ENCODE peak calls at places on chromosomes 13 and 19, in four cellular contexts. One of them, this sample, is unnamed.

GRCh38 chr19:6521718-6522646 is 8.8 kb upstream of the TNFSF9 start:
- DNase-seq in stomach: peak; percentile 46
- DNase-seq in colonic mucosa: no peak
- DNase-seq in iPS DF 6.9: no peak
- DNase-seq in this sample: peak; percentile 15

GRCh38 chr13:103351035-103351828 is 285.0 kb upstream of the SLC10A2 start:
- DNase-seq in iPS DF 6.9: no peak
- DNase-seq in stomach: no peak
- DNase-seq in colonic mucosa: no peak
- DNase-seq in this sample: peak; percentile 9

GRCh38 chr13:83516781-83517180 is 365.5 kb downstream of the SLITRK1 start:
- DNase-seq in colonic mucosa: no peak
- DNase-seq in stomach: no peak
- DNase-seq in iPS DF 6.9: no peak
- DNase-seq in this sample: no peak

GRCh38 chr13:45707701-45708100 is 5.6 kb downstream of the CBY2 start:
- DNase-seq in stomach: no peak
- DNase-seq in colonic mucosa: no peak
- DNase-seq in iPS DF 6.9: no peak
- DNase-seq in this sample: no peak

GRCh38 chr19:43643326-43643725 is 3.7 kb upstream of the CADM4 start:
- DNase-seq in iPS DF 6.9: no peak
- DNase-seq in colonic mucosa: no peak
- DNase-seq in stomach: no peak
- DNase-seq in this sample: no peak

GRCh38 chr19:32018014-32018413 is 327.4 kb upstream of the ZNF507 start:
- DNase-seq in iPS DF 6.9: no peak
- DNase-seq in stomach: no peak
- DNase-seq in colonic mucosa: no peak
- DNase-seq in this sample: peak; percentile 4

GRCh38 chr13:41648314-41648935 is 191.1 kb downstream of the RGCC start:
- DNase-seq in colonic mucosa: no peak
- DNase-seq in stomach: no peak
- DNase-seq in iPS DF 6.9: no peak
- DNase-seq in this sample: peak; percentile 6

GRCh38 chr13:26601669-26602068 is 44.2 kb downstream of the WASF3 start:
- DNase-seq in iPS DF 6.9: no peak
- DNase-seq in colonic mucosa: no peak
- DNase-seq in stomach: no peak
- DNase-seq in this sample: no peak

GRCh38 chr13:25489238-25489637 is 117.5 kb downstream of the ATP8A2 start:
- DNase-seq in colonic mucosa: no peak
- DNase-seq in iPS DF 6.9: no peak
- DNase-seq in stomach: no peak
- DNase-seq in this sample: no peak

GRCh38 chr13:39250440-39250839 is 212.2 kb downstream of the NHLRC3 start:
- DNase-seq in colonic mucosa: no peak
- DNase-seq in iPS DF 6.9: no peak
- DNase-seq in stomach: no peak
- DNase-seq in this sample: no peak

GRCh38 chr19:55101261-55101660 is 16.2 kb downstream of the PPP1R12C start:
- DNase-seq in iPS DF 6.9: no peak
- DNase-seq in colonic mucosa: no peak
- DNase-seq in stomach: no peak
- DNase-seq in this sample: no peak

GRCh38 chr19:15118248-15118647 is 11.0 kb downstream of the SYDE1 start:
- DNase-seq in colonic mucosa: no peak
- DNase-seq in iPS DF 6.9: no peak
- DNase-seq in stomach: no peak
- DNase-seq in this sample: no peak

GRCh38 chr13:95553271-95553588 is 710 bp downstream of the CLDN10 start:
- DNase-seq in stomach: no peak
- DNase-seq in iPS DF 6.9: no peak
- DNase-seq in colonic mucosa: no peak
- DNase-seq in this sample: no peak

GRCh38 chr13:37788346-37788745 is 81.2 kb downstream of the TRPC4 start:
- DNase-seq in iPS DF 6.9: no peak
- DNase-seq in stomach: no peak
- DNase-seq in colonic mucosa: no peak
- DNase-seq in this sample: no peak

GRCh38 chr13:40777166-40777956 is 6.4 kb upstream of the MRPS31 start:
- DNase-seq in iPS DF 6.9: no peak
- DNase-seq in stomach: no peak
- DNase-seq in colonic mucosa: peak; percentile 72
- DNase-seq in this sample: peak; percentile 76

GRCh38 chr19:49809155-49809986 is 3.7 kb downstream of the FUZ start:
- DNase-seq in iPS DF 6.9: no peak
- DNase-seq in stomach: peak; percentile 66
- DNase-seq in colonic mucosa: peak; percentile 67
- DNase-seq in this sample: peak; percentile 48

GRCh38 chr19:5632241-5632612 is 9.3 kb downstream of the SAFB start:
- DNase-seq in iPS DF 6.9: no peak
- DNase-seq in colonic mucosa: no peak
- DNase-seq in stomach: no peak
- DNase-seq in this sample: peak; percentile 9

GRCh38 chr13:95724252-95724651 is 47.3 kb downstream of the DNAJC3 start:
- DNase-seq in stomach: no peak
- DNase-seq in colonic mucosa: no peak
- DNase-seq in iPS DF 6.9: no peak
- DNase-seq in this sample: no peak

GRCh38 chr19:38683393-38684077 is 36.1 kb downstream of the ACTN4 start:
- DNase-seq in iPS DF 6.9: peak; percentile 82
- DNase-seq in colonic mucosa: peak; percentile 92
- DNase-seq in stomach: peak; percentile 86
- DNase-seq in this sample: peak; percentile 99

GRCh38 chr19:19732579-19733501 is at the start of gene ZNF14:
- DNase-seq in colonic mucosa: peak; percentile 97
- DNase-seq in stomach: peak; percentile 95
- DNase-seq in iPS DF 6.9: peak; percentile 95
- DNase-seq in this sample: peak; percentile 91
- H3K27ac ChIP-seq in colonic mucosa: peak within 1 kb of the TSS; percentile 74
- H3K27ac ChIP-seq in stomach: peak within 1 kb of the TSS; percentile 74
- H3K27ac ChIP-seq in iPS DF 6.9: no peak within 1 kb of the TSS
- H3K27ac ChIP-seq in this sample: peak within 1 kb of the TSS; percentile 81

GRCh38 chr13:106573279-106573831 is 5.4 kb upstream of the ARGLU1 start:
- DNase-seq in stomach: no peak
- DNase-seq in iPS DF 6.9: no peak
- DNase-seq in colonic mucosa: no peak
- DNase-seq in this sample: no peak

GRCh38 chr13:106569233-106570095 is 1.5 kb upstream of the ARGLU1 start:
- DNase-seq in stomach: no peak
- DNase-seq in iPS DF 6.9: no peak
- DNase-seq in colonic mucosa: no peak
- DNase-seq in this sample: peak; percentile 58

GRCh38 chr13:106567421-106568224 is at the start of gene ARGLU1:
- DNase-seq in iPS DF 6.9: no peak
- DNase-seq in stomach: peak; percentile 94
- DNase-seq in colonic mucosa: peak; percentile 95
- DNase-seq in this sample: peak; percentile 94

GRCh38 chr13:106568225-106569003 is 477 bp upstream of the ARGLU1 start:
- DNase-seq in stomach: no peak
- DNase-seq in colonic mucosa: no peak
- DNase-seq in iPS DF 6.9: peak; percentile 64
- DNase-seq in this sample: no peak

DNA sequence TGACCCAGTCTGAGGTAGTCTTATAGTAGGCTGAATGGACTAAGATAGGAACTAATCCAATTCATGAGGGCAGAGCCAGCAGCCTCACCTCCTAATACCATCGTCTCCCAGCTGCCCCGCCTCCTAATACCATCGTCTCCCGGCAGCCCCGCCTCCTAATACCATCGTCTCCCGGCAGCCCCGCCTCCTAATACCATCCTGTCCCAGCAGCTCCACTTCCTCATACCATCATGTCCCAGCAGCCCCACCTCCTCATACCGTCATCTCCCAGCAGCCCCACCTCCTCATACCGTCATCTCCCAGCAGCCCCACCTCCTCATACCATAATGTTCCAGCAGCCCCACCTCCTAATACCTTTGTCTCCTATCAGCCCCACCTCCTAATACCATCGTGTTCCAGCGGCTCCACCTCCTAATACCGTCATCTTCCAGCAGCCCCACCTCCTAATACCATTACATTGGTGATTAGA is 2.5 kb upstream of the ARGLU1 start:
- DNase-seq in iPS DF 6.9: peak; percentile 73
- DNase-seq in colonic mucosa: peak; percentile 52
- DNase-seq in stomach: peak; percentile 80
- DNase-seq in this sample: peak; percentile 94
- H3K27ac ChIP-seq in iPS DF 6.9: no peak overlapping the region
- H3K27ac ChIP-seq in colonic mucosa: no peak overlapping the region
- H3K27ac ChIP-seq in stomach: peak overlapping the region; percentile 35
- H3K27ac ChIP-seq in this sample: peak overlapping the region; percentile 67

GRCh38 chr13:51286135-51287002 is 53.1 kb upstream of the SERPINE3 start:
- DNase-seq in iPS DF 6.9: peak; percentile 68
- DNase-seq in colonic mucosa: peak; percentile 79
- DNase-seq in stomach: peak; percentile 83
- DNase-seq in this sample: peak; percentile 67

GRCh38 chr13:51292000-51292550 is 47.4 kb upstream of the SERPINE3 start:
- DNase-seq in colonic mucosa: no peak
- DNase-seq in stomach: no peak
- DNase-seq in iPS DF 6.9: no peak
- DNase-seq in this sample: no peak

GRCh38 chr13:51287758-51288157 is 51.7 kb upstream of the SERPINE3 start:
- DNase-seq in colonic mucosa: no peak
- DNase-seq in iPS DF 6.9: no peak
- DNase-seq in stomach: no peak
- DNase-seq in this sample: no peak

GRCh38 chr13:51291341-51291740 is 48.1 kb upstream of the SERPINE3 start:
- DNase-seq in stomach: no peak
- DNase-seq in iPS DF 6.9: no peak
- DNase-seq in colonic mucosa: no peak
- DNase-seq in this sample: no peak
- H3K27ac ChIP-seq in stomach: no peak overlapping the region
- H3K27ac ChIP-seq in iPS DF 6.9: no peak overlapping the region
- H3K27ac ChIP-seq in colonic mucosa: no peak overlapping the region
- H3K27ac ChIP-seq in this sample: no peak overlapping the region

DNA sequence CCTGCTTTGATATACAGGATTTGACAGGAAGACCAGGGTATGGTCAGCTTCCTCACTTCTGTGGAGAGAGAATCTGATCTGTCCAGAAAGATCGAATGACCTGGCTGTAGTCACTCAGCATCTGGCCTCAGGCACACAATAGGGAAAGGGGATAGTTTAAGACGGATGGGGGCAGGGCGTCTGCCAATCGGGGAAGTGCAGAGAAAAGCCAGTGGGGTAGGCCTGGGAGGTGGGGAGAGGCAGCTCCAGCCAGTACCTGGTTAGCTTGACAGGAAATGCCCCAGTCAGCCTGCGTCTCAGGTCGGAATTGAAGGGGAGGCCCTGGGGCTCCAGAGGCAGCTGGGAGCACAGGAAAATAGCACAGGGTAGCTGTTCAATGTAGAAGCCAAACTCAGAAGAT is 12.4 kb downstream of the ZNF444 start:
- DNase-seq in colonic mucosa: no peak
- DNase-seq in stomach: no peak
- DNase-seq in iPS DF 6.9: peak; percentile 63
- DNase-seq in this sample: no peak
- H3K27ac ChIP-seq in colonic mucosa: no peak overlapping the region
- H3K27ac ChIP-seq in stomach: peak overlapping the region; percentile 16
- H3K27ac ChIP-seq in iPS DF 6.9: no peak overlapping the region
- H3K27ac ChIP-seq in this sample: no peak overlapping the region

GRCh38 chr19:9705836-9706235 is 30.9 kb upstream of the ZNF562 start:
- DNase-seq in stomach: no peak
- DNase-seq in colonic mucosa: no peak
- DNase-seq in iPS DF 6.9: no peak
- DNase-seq in this sample: no peak

GRCh38 chr19:9702186-9702585 is 27.3 kb upstream of the ZNF562 start:
- DNase-seq in stomach: no peak
- DNase-seq in iPS DF 6.9: no peak
- DNase-seq in colonic mucosa: no peak
- DNase-seq in this sample: no peak

DNA sequence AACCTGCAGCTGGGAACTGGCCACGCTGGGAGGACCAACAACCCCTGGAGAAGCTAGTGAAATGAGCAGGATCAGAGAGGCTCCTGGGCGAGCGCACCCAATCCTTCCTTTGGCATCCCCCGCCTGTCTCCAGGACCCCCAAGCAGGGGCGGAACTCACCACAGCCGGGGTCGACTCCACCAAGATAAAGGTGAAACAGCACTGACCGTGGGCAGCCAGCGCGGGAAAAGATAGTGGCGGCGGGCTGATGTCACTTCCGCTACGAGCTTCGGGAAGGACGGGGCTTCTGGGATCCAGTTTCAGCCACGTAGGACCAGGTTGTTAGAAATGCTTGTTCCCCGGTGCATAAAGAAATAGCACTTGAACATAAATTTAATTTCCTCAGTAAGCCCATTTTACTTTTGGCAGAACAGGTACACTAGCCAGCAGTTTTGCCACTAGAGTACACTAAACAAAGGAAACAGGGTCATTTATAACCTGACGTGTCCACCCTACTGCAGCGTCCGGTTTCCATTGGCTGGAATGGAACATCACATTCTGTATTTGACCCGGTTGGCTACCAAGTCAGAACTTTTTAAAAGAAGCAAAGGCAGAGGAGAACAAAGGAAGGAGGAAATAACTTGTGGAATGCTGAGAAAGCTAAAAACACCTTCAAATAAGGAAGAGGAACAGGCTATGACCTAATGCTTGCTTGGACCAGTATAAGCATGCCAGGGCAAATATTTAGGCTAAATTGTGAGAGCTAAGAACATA is 25.5 kb upstream of the ZNF562 start:
- DNase-seq in colonic mucosa: no peak
- DNase-seq in iPS DF 6.9: no peak
- DNase-seq in stomach: no peak
- DNase-seq in this sample: no peak
- H3K27ac ChIP-seq in colonic mucosa: no peak overlapping the region
- H3K27ac ChIP-seq in iPS DF 6.9: no peak overlapping the region
- H3K27ac ChIP-seq in stomach: no peak overlapping the region
- H3K27ac ChIP-seq in this sample: no peak overlapping the region